ENCODE peak calls at places on chromosomes 1 and 21, in ten cellular contexts. O is body of pancreas; R is esophagus muscularis mucosa; D is thyroid gland; G is endothelial cell of umbilical vein; J is tibial artery; M is CD4-positive, CD25-positive, alpha-beta regulatory T cell; C is lower lobe of right lung; W is fibroblast of lung; T is HL-60. A is an unnamed sample.

GRCh38 chr1:202086579-202087350 is 36.0 kb upstream of the GPR37L1 start:
- DNase-seq in O (no peak), R (no peak), D (peak), G (no peak), J (no peak), M (no peak), C (peak), W (no peak), T (no peak), A (no peak)

GRCh38 chr1:217090073-217090911 is 367.1 kb upstream of the ESRRG start:
- DNase-seq in O (no peak), R (peak), D (peak), G (no peak), J (no peak), M (no peak), C (no peak), W (no peak), T (no peak), A (no peak)

GRCh38 chr1:229716692-229717091 is 90.6 kb downstream of the URB2 start:
- DNase-seq in O (no peak), R (no peak), D (no peak), G (no peak), J (no peak), M (no peak), C (no peak), W (no peak), T (no peak), A (no peak)

GRCh38 chr1:165144757-165145397 is 211.6 kb downstream of the LMX1A start:
- DNase-seq in O (peak), R (no peak), D (peak), G (peak), J (no peak), M (peak), C (no peak), W (peak), T (peak), A (peak)

GRCh38 chr1:194929376-194929775 is 1678.9 kb downstream of the KCNT2 start:
- DNase-seq in O (no peak), R (no peak), D (no peak), G (no peak), J (no peak), M (no peak), C (no peak), W (peak), T (no peak), A (no peak)

GRCh38 chr1:175508320-175509110 is 234.9 kb downstream of the TNR start:
- DNase-seq in O (no peak), R (no peak), D (no peak), G (peak), J (no peak), M (no peak), C (no peak), W (peak), T (no peak), A (no peak)

GRCh38 chr21:45977396-45977795 is 4.2 kb upstream of the COL6A1 start:
- DNase-seq in O (no peak), R (no peak), D (no peak), G (no peak), J (peak), M (no peak), C (no peak), W (no peak), T (no peak), A (no peak)

GRCh38 chr1:34926894-34927293 is 2.6 kb downstream of the DLGAP3 start:
- DNase-seq in O (no peak), R (no peak), D (no peak), G (no peak), J (no peak), M (no peak), C (no peak), W (no peak), T (no peak), A (no peak)

GRCh38 chr1:189962171-189962570 is 515.5 kb downstream of the BRINP3 start:
- DNase-seq in O (no peak), R (no peak), D (no peak), G (no peak), J (no peak), M (no peak), C (no peak), W (peak), T (no peak), A (no peak)

GRCh38 chr1:23691499-23692307 is at the start of gene RPL11:
- DNase-seq in O (peak), R (peak), D (peak), G (peak), J (peak), M (peak), C (peak), W (peak), T (peak), A (peak)

GRCh38 chr1:194076646-194077045 is 890.2 kb upstream of the B3GALT2 start:
- DNase-seq in O (no peak), R (no peak), D (no peak), G (peak), J (no peak), M (no peak), C (no peak), W (peak), T (no peak), A (no peak)

GRCh38 chr21:37060296-37060695 is 12.6 kb downstream of the PIGP start:
- DNase-seq in O (no peak), R (no peak), D (no peak), G (peak), J (peak), M (no peak), C (no peak), W (peak), T (no peak), A (peak)

GRCh38 chr1:228978486-228979324 is 243.4 kb downstream of the RHOU start:
- DNase-seq in O (peak), R (no peak), D (peak), G (no peak), J (peak), M (no peak), C (no peak), W (no peak), T (no peak), A (peak)

GRCh38 chr1:166944186-166944967 is 31.0 kb downstream of the ILDR2 start:
- DNase-seq in O (no peak), R (peak), D (no peak), G (no peak), J (no peak), M (peak), C (no peak), W (peak), T (peak), A (no peak)

GRCh38 chr1:70220517-70221240 is 501 bp upstream of the SRSF11 start:
- DNase-seq in O (no peak), R (no peak), D (no peak), G (no peak), J (no peak), M (no peak), C (no peak), W (no peak), T (peak), A (no peak)

GRCh38 chr1:70675737-70676156 is 264.7 kb downstream of the CTH start:
- DNase-seq in O (no peak), R (no peak), D (no peak), G (no peak), J (no peak), M (no peak), C (no peak), W (no peak), T (no peak), A (no peak)

GRCh38 chr1:172489847-172490246 is 43.1 kb upstream of the SUCO start:
- DNase-seq in O (no peak), R (no peak), D (no peak), G (no peak), J (no peak), M (no peak), C (no peak), W (no peak), T (no peak), A (no peak)
- H3K27ac ChIP-seq in O (no peak), R (no peak), D (no peak), G (no peak), J (no peak), M (no peak), C (no peak), W (no peak), T (no peak), A (no peak)

DNA sequence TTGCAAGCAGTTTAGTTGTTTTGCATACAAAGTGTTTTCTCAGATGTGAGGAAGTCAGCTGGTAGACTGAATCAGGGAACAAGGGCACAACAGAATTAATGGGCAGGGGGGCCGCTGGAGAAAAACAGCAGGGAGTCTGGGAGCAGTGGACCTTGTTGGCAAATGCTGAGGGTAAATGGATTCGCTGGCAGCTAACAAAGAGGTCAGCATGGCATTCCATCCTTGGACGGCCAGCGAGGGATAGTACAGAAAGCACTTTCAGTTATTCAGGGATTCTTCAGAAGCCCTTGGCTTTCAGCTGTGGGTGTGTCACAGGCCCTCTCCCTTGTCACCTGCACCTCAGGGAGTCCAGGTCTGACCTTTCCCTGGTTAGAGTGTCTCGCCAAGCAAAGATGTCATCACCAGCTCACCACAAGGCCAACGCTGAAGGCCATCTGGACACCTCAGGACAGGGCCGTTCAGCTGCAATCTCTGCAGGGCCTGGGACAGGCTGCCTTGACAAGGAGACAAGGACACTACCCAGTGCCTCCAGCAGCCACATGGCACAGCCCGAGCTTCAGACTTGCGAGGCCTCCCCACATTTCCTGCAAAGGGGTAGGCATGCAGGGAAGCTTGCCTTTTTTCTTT is 90.4 kb downstream of the KCNN3 start:
- DNase-seq in O (no peak), R (no peak), D (no peak), G (no peak), J (peak), M (no peak), C (no peak), W (no peak), T (no peak), A (peak)
- H3K27ac ChIP-seq in O (no peak), R (no peak), D (no peak), G (no peak), J (no peak), M (no peak), C (no peak), W (no peak), T (no peak), A (no peak)

GRCh38 chr1:200671235-200671786 is 1.6 kb upstream of the DDX59 start:
- DNase-seq in O (no peak), R (no peak), D (no peak), G (no peak), J (no peak), M (no peak), C (no peak), W (no peak), T (peak), A (no peak)
- H3K27ac ChIP-seq in O (no peak), R (peak), D (no peak), G (no peak), J (peak), M (peak), C (no peak), W (no peak), T (peak), A (no peak)

DNA sequence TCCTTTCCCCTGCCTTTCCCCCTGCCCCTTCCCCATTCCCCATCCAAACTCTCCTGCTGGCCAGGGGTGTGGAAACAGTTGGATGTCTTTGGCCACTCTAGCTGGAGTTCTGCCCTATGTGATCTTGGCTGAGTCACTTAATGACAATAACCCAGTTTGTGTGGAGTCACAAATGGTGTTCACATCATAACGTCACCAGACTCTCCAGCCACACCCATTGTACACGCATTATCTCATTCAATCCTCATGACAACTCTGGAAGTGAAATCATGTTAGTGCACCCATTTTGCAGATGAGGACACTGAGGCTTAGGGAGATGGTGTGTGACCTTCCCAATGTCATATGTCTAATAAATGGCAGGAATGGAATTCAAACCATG is 1.3 kb upstream of the CDA start:
- DNase-seq in O (no peak), R (no peak), D (peak), G (no peak), J (no peak), M (no peak), C (no peak), W (peak), T (no peak), A (no peak)
- H3K27ac ChIP-seq in O (no peak), R (no peak), D (peak), G (no peak), J (no peak), M (no peak), C (no peak), W (no peak), T (no peak), A (no peak)

DNA sequence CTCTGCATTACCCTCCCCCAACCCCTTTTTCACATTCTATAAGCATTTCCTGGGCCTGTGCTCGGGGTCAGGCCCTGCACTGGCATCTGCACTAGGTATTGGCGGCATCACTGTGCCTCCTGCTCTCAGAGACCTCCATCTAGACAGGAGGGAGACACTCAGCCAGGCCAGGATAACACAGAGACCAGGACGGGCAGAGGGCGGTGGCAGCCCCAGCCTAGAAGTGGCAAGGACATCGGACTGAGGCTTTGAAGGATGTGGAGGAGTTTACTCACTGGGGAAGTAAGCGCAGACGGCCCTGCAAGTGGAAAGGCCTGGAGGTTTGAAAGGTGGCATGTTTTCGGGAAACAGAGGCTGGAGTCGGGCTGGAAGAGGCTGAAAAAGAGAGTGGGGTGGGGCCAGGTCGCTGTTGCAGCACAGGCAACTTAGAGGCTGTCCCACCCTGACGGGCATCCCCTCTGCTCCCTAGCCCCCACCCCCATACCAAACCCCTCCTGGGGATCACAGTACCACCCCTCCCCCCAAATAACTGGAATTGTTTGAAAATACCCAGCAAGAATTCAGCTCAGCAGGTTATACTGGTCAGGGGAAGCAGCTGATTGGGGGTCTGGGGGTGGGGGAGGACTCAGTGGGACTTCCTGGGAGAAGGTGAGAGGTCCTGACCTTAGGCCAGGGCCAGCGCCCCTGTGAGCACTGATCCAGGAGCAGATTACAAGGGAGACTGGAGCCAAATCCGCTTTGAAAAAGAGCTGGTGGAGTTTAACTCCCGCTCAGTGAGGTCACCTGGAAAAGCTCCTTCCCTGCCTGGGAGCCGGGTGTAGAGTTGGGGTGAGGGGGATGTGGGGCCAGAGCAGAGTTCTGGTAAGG is 121.8 kb upstream of the WNT4 start:
- DNase-seq in O (no peak), R (no peak), D (no peak), G (no peak), J (no peak), M (no peak), C (no peak), W (no peak), T (no peak), A (no peak)
- H3K27ac ChIP-seq in O (no peak), R (no peak), D (no peak), G (no peak), J (no peak), M (no peak), C (no peak), W (no peak), T (no peak), A (no peak)

DNA sequence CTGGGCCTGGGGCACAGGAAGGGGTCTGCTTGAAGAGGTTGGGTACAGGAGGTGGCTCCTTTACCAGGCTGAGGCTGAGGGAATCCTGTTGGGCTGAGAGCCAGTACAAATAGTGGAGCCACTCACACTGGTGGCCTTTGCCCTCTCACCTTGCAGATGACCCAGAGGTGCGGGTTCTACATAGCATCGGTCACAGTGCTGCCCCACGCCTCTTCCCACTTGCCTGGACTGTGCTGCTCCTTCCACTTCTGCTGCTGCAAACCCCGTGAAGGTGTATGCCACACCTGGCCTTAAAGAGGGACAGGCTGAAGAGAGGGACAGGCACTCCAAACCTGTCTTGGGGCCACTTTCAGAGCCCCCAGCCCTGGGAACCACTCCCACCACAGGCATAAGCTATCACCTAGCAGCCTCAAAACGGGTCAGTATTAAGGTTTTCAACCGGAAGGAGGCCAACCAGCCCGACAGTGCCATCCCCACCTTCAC is 1.8 kb upstream of the SLC50A1 start:
- DNase-seq in O (no peak), R (no peak), D (no peak), G (peak), J (no peak), M (no peak), C (no peak), W (no peak), T (no peak), A (no peak)
- H3K27ac ChIP-seq in O (peak), R (peak), D (peak), G (peak), J (no peak), M (no peak), C (peak), W (no peak), T (no peak), A (no peak)

DNA sequence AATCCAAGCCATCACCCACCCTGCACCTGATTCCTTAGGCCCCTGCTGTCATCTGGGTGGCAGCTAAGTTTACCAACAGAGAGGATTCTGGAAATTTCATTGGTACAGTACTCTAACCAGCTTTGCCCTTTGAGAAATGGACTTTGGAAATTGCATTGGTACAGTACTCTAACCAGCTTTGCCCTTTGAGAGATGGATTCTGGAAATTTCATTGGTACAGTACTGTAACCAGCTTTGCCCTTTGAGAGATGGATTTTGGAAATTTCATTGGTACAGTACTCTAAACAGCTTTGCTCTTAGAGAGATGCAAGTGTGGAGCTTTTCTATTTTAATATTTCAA is 42.5 kb downstream of the MAB21L3 start:
- DNase-seq in O (no peak), R (no peak), D (no peak), G (no peak), J (no peak), M (no peak), C (no peak), W (no peak), T (no peak), A (no peak)
- H3K27ac ChIP-seq in O (peak), R (no peak), D (no peak), G (no peak), J (no peak), M (no peak), C (no peak), W (no peak), T (no peak), A (no peak)

GRCh38 chr1:225692517-225692879 is 39.6 kb upstream of the ENAH start:
- DNase-seq in O (no peak), R (no peak), D (no peak), G (no peak), J (peak), M (no peak), C (no peak), W (no peak), T (no peak), A (no peak)
- H3K27ac ChIP-seq in O (no peak), R (no peak), D (no peak), G (no peak), J (peak), M (no peak), C (peak), W (no peak), T (no peak), A (no peak)